ENCODE peak calls at places on chromosomes 11 and 22, in eight cellular contexts. P, C, K, L, X, A, I and M are unnamed samples. For H3K27me3, the result is how much of the 10 kb centered on the place peaks cover.

GRCh38 chr11:29255401-29255800 is 761.4 kb downstream of the KCNA4 start:
- DNase-seq in P (no peak), C (no peak), K (no peak), L (no peak), X (no peak), A (no peak), I (no peak), M (no peak)

GRCh38 chr11:31690041-31690440 is 121.1 kb downstream of the PAX6 start:
- DNase-seq in P (no peak), C (no peak), K (no peak), L (no peak), X (no peak), A (no peak), I (peak), M (no peak)

GRCh38 chr11:1231396-1232327 is 8.8 kb downstream of the MUC5B start:
- DNase-seq in P (peak), C (no peak), K (no peak), L (no peak), X (no peak), A (no peak), I (no peak), M (no peak)

GRCh38 chr11:32043737-32044515 is 46.9 kb upstream of the RCN1 start:
- DNase-seq in P (no peak), C (no peak), K (no peak), L (no peak), X (no peak), A (no peak), I (no peak), M (peak)

GRCh38 chr11:73205666-73206343 is 12.3 kb upstream of the P2RY2 start:
- DNase-seq in P (peak), C (no peak), K (no peak), L (no peak), X (no peak), A (peak), I (no peak), M (no peak)

GRCh38 chr11:44113018-44113417 is 17.5 kb downstream of the EXT2 start:
- DNase-seq in P (no peak), C (no peak), K (no peak), L (no peak), X (no peak), A (no peak), I (no peak), M (no peak)

GRCh38 chr11:1548221-1549070 is 23.6 kb downstream of the DUSP8 start:
- DNase-seq in P (peak), C (peak), K (peak), L (no peak), X (no peak), A (peak), I (peak), M (peak)

GRCh38 chr11:79374707-79375106 is 66.1 kb downstream of the TENM4 start:
- DNase-seq in P (no peak), C (peak), K (no peak), L (no peak), X (no peak), A (no peak), I (no peak), M (peak)

GRCh38 chr22:39525658-39525975 is 5.3 kb downstream of the ATF4 start:
- DNase-seq in P (no peak), C (no peak), K (no peak), L (no peak), X (no peak), A (no peak), I (no peak), M (no peak)

GRCh38 chr11:86818466-86819282 is 18.3 kb downstream of the PRSS23 start:
- DNase-seq in P (no peak), C (peak), K (peak), L (no peak), X (no peak), A (no peak), I (peak), M (peak)

GRCh38 chr11:27211370-27212127 is 151.5 kb downstream of the CCDC34 start:
- DNase-seq in P (no peak), C (no peak), K (no peak), L (no peak), X (no peak), A (no peak), I (no peak), M (no peak)

GRCh38 chr11:12285106-12285505 is 92.3 kb upstream of the PARVA start:
- DNase-seq in P (no peak), C (no peak), K (peak), L (no peak), X (peak), A (peak), I (peak), M (no peak)

GRCh38 chr11:73464347-73464746 is 88.1 kb downstream of the RELT start:
- DNase-seq in P (no peak), C (no peak), K (no peak), L (no peak), X (no peak), A (no peak), I (peak), M (no peak)

GRCh38 chr11:84608788-84609309 is 1018.3 kb downstream of the DLG2 start:
- DNase-seq in P (no peak), C (no peak), K (no peak), L (no peak), X (no peak), A (no peak), I (no peak), M (no peak)

GRCh38 chr11:43504316-43504950 is 145.7 kb downstream of the TTC17 start:
- DNase-seq in P (no peak), C (peak), K (peak), L (no peak), X (no peak), A (no peak), I (peak), M (no peak)

GRCh38 chr11:95378106-95378505 is 147.1 kb upstream of the SESN3 start:
- DNase-seq in P (no peak), C (no peak), K (peak), L (no peak), X (no peak), A (no peak), I (no peak), M (no peak)

GRCh38 chr11:75944515-75944914 is 129.5 kb downstream of the UVRAG start:
- DNase-seq in P (no peak), C (no peak), K (no peak), L (no peak), X (no peak), A (no peak), I (no peak), M (no peak)

GRCh38 chr11:5700422-5701064 is 11.0 kb downstream of the TRIM22 start:
- DNase-seq in P (no peak), C (no peak), K (no peak), L (no peak), X (no peak), A (no peak), I (no peak), M (no peak)

GRCh38 chr11:134360050-134360835 is 28.5 kb downstream of the GLB1L2 start:
- DNase-seq in P (peak), C (peak), K (peak), L (peak), X (no peak), A (peak), I (peak), M (peak)

GRCh38 chr11:57405271-57405890 is 14.9 kb upstream of the PRG2 start:
- DNase-seq in P (no peak), C (no peak), K (peak), L (no peak), X (no peak), A (no peak), I (no peak), M (no peak)

GRCh38 chr11:44780940-44781631 is 54.3 kb downstream of the TSPAN18 start:
- DNase-seq in P (no peak), C (no peak), K (no peak), L (no peak), X (no peak), A (no peak), I (peak), M (no peak)

GRCh38 chr22:41557401-41558240 is 3.2 kb upstream of the CSDC2 start:
- DNase-seq in P (peak), C (no peak), K (peak), L (no peak), X (no peak), A (peak), I (peak), M (no peak)

GRCh38 chr11:126963603-126964353 is 36.8 kb downstream of the KIRREL3 start:
- DNase-seq in P (no peak), C (no peak), K (peak), L (no peak), X (no peak), A (no peak), I (peak), M (no peak)

GRCh38 chr11:121534131-121535093 is 81.6 kb upstream of the SORL1-AS1 start:
- DNase-seq in P (no peak), C (no peak), K (peak), L (no peak), X (no peak), A (no peak), I (peak), M (no peak)

GRCh38 chr11:25925359-25925758 is 406.6 kb upstream of the ANO3 start:
- DNase-seq in P (no peak), C (no peak), K (no peak), L (no peak), X (no peak), A (no peak), I (no peak), M (no peak)

GRCh38 chr11:32891657-32892354 is 805 bp upstream of the QSER1 start:
- DNase-seq in P (no peak), C (no peak), K (peak), L (no peak), X (no peak), A (no peak), I (no peak), M (peak)

GRCh38 chr11:131810511-131810910 is 440.1 kb downstream of the NTM start:
- DNase-seq in P (no peak), C (no peak), K (no peak), L (no peak), X (no peak), A (no peak), I (no peak), M (no peak)

GRCh38 chr11:111045874-111046273 is 199.7 kb upstream of the POU2AF2 start:
- DNase-seq in P (no peak), C (no peak), K (no peak), L (no peak), X (no peak), A (no peak), I (no peak), M (no peak)

GRCh38 chr11:26909429-26910009 is 84.4 kb upstream of the FIBIN start:
- DNase-seq in P (no peak), C (no peak), K (no peak), L (no peak), X (no peak), A (no peak), I (no peak), M (no peak)

GRCh38 chr11:119148855-119149370 is at the start of gene ABCG4:
- DNase-seq in P (peak), C (peak), K (no peak), L (no peak), X (no peak), A (no peak), I (no peak), M (peak)

GRCh38 chr11:128686745-128687177 is 7.1 kb upstream of the FLI1 start:
- DNase-seq in P (no peak), C (peak), K (peak), L (peak), X (no peak), A (no peak), I (peak), M (no peak)

GRCh38 chr11:7530013-7530412 is 16.2 kb downstream of the PPFIBP2 start:
- DNase-seq in P (no peak), C (no peak), K (no peak), L (no peak), X (no peak), A (no peak), I (no peak), M (no peak)

GRCh38 chr22:36027960-36028645 is 521 bp downstream of the RBFOX2 start:
- DNase-seq in P (peak), C (peak), K (no peak), L (no peak), X (no peak), A (peak), I (no peak), M (peak)

GRCh38 chr11:74739546-74740270 is 8.5 kb upstream of the CHRDL2 start:
- DNase-seq in P (no peak), C (peak), K (peak), L (peak), X (no peak), A (no peak), I (peak), M (peak)

GRCh38 chr11:117591316-117592039 is 205.5 kb downstream of the DSCAML1 start:
- DNase-seq in P (no peak), C (no peak), K (no peak), L (no peak), X (no peak), A (no peak), I (no peak), M (no peak)
- H3K4me3 ChIP-seq in P (no peak), C (no peak), K (no peak), L (no peak), X (no peak), A (no peak), I (no peak), M (no peak)

GRCh38 chr11:61569701-61570100 is 11.2 kb downstream of the SYT7 start:
- DNase-seq in P (no peak), C (no peak), K (no peak), L (no peak), X (no peak), A (no peak), I (no peak), M (no peak)
- H3K27me3 ChIP-seq in P (under half), C (under half), K (under half), L (under half), X (under half), A (under half), I (half or more), M (under half)

GRCh38 chr11:48028909-48029685 is 48.7 kb downstream of the PTPRJ start:
- DNase-seq in P (no peak), C (no peak), K (peak), L (no peak), X (no peak), A (no peak), I (peak), M (no peak)
- H3K4me3 ChIP-seq in P (no peak), C (no peak), K (no peak), L (peak), X (no peak), A (no peak), I (no peak), M (no peak)

GRCh38 chr11:69947772-69948255 is 128.6 kb upstream of the FGF3 start:
- DNase-seq in P (no peak), C (no peak), K (no peak), L (no peak), X (no peak), A (no peak), I (no peak), M (no peak)
- H3K27me3 ChIP-seq in P (under half), C (under half), K (under half), L (under half), X (under half), A (under half), I (under half), M (under half)

DNA sequence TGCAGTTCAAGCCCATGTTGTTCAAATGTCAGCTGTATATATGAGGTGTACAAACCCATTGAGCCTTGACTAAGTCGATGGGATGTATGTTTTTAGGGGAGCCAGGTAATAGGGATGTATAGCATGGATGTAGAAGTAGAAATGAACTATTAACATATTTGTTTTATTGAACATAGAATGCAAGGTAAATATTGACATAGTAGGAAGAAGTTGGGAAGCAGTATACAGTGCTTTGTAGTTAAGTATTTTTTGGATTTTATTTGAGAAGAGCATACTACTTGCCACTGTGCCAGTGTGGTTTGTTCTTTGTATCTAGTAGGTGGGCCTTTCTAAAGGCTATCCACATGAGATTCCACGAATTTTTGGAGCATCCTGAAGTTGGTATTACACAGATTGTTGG is 20.8 kb upstream of the NAT10 start:
- DNase-seq in P (no peak), C (no peak), K (no peak), L (no peak), X (no peak), A (no peak), I (no peak), M (no peak)
- H3K4me3 ChIP-seq in P (no peak), C (no peak), K (no peak), L (no peak), X (no peak), A (no peak), I (no peak), M (no peak)

GRCh38 chr11:18936002-18936673 is 3.1 kb downstream of the MRGPRX1 start:
- DNase-seq in P (no peak), C (no peak), K (no peak), L (no peak), X (no peak), A (no peak), I (no peak), M (no peak)
- H3K27me3 ChIP-seq in P (under half), C (under half), K (under half), L (under half), X (under half), A (under half), I (under half), M (under half)

DNA sequence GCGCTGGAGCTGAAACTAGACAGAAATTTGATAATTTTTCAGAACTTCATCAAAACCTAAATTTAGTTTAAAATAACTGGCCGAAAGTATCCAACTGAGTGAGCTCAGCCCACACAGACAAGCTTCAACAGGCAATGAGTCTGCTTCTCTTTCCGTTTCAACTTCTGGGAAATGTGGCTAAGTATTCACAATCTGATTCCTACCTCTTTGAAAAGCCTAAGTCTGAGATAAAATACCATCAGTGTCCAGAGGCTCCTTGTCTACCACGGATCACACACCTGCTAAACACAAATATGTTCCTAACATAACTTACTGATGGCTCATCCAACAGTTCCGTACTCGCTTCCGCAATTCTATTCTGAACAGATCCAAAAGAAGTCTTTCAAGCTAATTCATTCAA is 8.5 kb downstream of the SIK3 start:
- DNase-seq in P (no peak), C (no peak), K (peak), L (no peak), X (no peak), A (no peak), I (no peak), M (no peak)
- H3K4me3 ChIP-seq in P (no peak), C (no peak), K (peak), L (no peak), X (no peak), A (peak), I (no peak), M (no peak)